ENCODE peak calls at places on chromosomes 3 and 15, in four cellular contexts. F is upper lobe of right lung, M is mucosa of descending colon, B is HepG2. E is an unnamed sample. For H3K36me3, the result is how much of the 10 kb centered on the place peaks cover.

GRCh38 chr15:101135532-101136166 is 116.2 kb downstream of the CHSY1 start:
- DNase-seq in F (no peak), B (no peak), M (no peak), E (peak)

GRCh38 chr3:116000315-116000714 is 377.0 kb downstream of the GAP43 start:
- DNase-seq in B (peak), M (no peak), F (no peak), E (peak)

GRCh38 chr3:156577731-156578130 is 22.8 kb upstream of the SSR3 start:
- DNase-seq in M (no peak), B (no peak), F (no peak), E (no peak)

GRCh38 chr3:11382146-11382545 is 109.9 kb downstream of the ATG7 start:
- DNase-seq in M (no peak), B (no peak), F (no peak), E (no peak)

GRCh38 chr3:99128740-99129505 is 227.4 kb upstream of the DCBLD2 start:
- DNase-seq in B (no peak), M (no peak), F (no peak), E (no peak)

GRCh38 chr3:102129774-102130608 is 280.7 kb downstream of the NFKBIZ start:
- DNase-seq in F (no peak), B (no peak), M (no peak), E (no peak)

GRCh38 chr3:177679568-177680441 is 482.5 kb upstream of the TBL1XR1 start:
- DNase-seq in B (no peak), F (no peak), M (no peak), E (no peak)

GRCh38 chr3:128763967-128764366 is 38.0 kb downstream of the RAB7A start:
- DNase-seq in M (no peak), F (no peak), B (no peak), E (no peak)

GRCh38 chr3:84194032-84194431 is 764.8 kb upstream of the CADM2 start:
- DNase-seq in F (no peak), B (no peak), M (no peak), E (no peak)

GRCh38 chr3:15896500-15896899 is 98.7 kb upstream of the ANKRD28 start:
- DNase-seq in F (no peak), M (no peak), B (no peak), E (no peak)

GRCh38 chr3:155741598-155741997 is 3.3 kb downstream of the PLCH1 start:
- DNase-seq in F (no peak), M (no peak), B (no peak), E (no peak)

GRCh38 chr3:143121240-143122088 is 1.9 kb downstream of the CHST2 start:
- DNase-seq in F (peak), M (peak), B (no peak), E (peak)

GRCh38 chr3:162525052-162525451 is 1028.4 kb downstream of the OTOL1 start:
- DNase-seq in F (no peak), M (no peak), B (no peak), E (no peak)

GRCh38 chr3:43773273-43774104 is 82.8 kb downstream of the ABHD5 start:
- DNase-seq in F (no peak), B (peak), M (no peak), E (no peak)

GRCh38 chr3:134067311-134068161 is 37.8 kb upstream of the SLCO2A1 start:
- DNase-seq in B (no peak), M (no peak), F (no peak), E (no peak)

GRCh38 chr3:158642474-158643210 is 1.7 kb upstream of the GFM1 start:
- DNase-seq in B (no peak), M (no peak), F (no peak), E (no peak)

GRCh38 chr3:52722491-52722890 is 16.6 kb downstream of the SPCS1 start:
- DNase-seq in M (no peak), F (no peak), B (no peak), E (no peak)

GRCh38 chr3:125141596-125142417 is 70.7 kb downstream of the SLC12A8 start:
- DNase-seq in B (no peak), F (peak), M (peak), E (peak)

GRCh38 chr3:52299815-52300611 is 12.4 kb downstream of the GLYCTK start:
- DNase-seq in F (peak), M (no peak), B (peak), E (no peak)

GRCh38 chr15:65856821-65857455 is 12.4 kb upstream of the RAB11A start:
- DNase-seq in M (peak), B (peak), F (peak), E (no peak)

GRCh38 chr3:118557513-118557912 is 477.1 kb downstream of the IGSF11 start:
- DNase-seq in M (no peak), B (peak), F (no peak), E (no peak)

GRCh38 chr3:156353535-156353934 is 201.4 kb downstream of the SSR3 start:
- DNase-seq in M (no peak), B (no peak), F (no peak), E (no peak)

GRCh38 chr3:104436536-104436935 is 930.2 kb upstream of the ALCAM start:
- DNase-seq in M (no peak), B (no peak), F (no peak), E (no peak)

GRCh38 chr15:32676095-32676643 is 34.7 kb downstream of the SCG5 start:
- DNase-seq in F (no peak), B (no peak), M (no peak), E (no peak)

GRCh38 chr3:27720899-27721716 is 1.0 kb downstream of the EOMES start:
- DNase-seq in F (no peak), M (no peak), B (no peak), E (peak)

GRCh38 chr15:60460931-60461330 is 18.0 kb downstream of the ICE2 start:
- DNase-seq in M (no peak), B (no peak), F (no peak), E (no peak)

GRCh38 chr3:135756016-135756695 is 209.4 kb upstream of the PPP2R3A start:
- DNase-seq in F (no peak), B (no peak), M (no peak), E (no peak)

GRCh38 chr3:174218011-174218410 is 641.1 kb upstream of the NAALADL2 start:
- DNase-seq in M (no peak), F (no peak), B (no peak), E (no peak)

GRCh38 chr3:57983734-57984518 is 24.3 kb upstream of the FLNB start:
- DNase-seq in F (no peak), B (peak), M (peak), E (peak)

GRCh38 chr3:73625124-73625665 is 454 bp upstream of the PDZRN3 start:
- DNase-seq in M (peak), F (no peak), B (no peak), E (peak)

GRCh38 chr3:13644341-13645082 is 95.6 kb downstream of the FBLN2 start:
- DNase-seq in M (no peak), F (no peak), B (no peak), E (no peak)

GRCh38 chr15:77251662-77252061 is 168.2 kb downstream of the PEAK1 start:
- DNase-seq in B (no peak), M (no peak), F (no peak), E (no peak)

GRCh38 chr15:31752363-31752762 is 278.0 kb upstream of the CHRNA7 start:
- DNase-seq in B (no peak), F (no peak), M (no peak), E (no peak)

GRCh38 chr3:179332240-179332639 is 9.4 kb downstream of the ZNF639 start:
- DNase-seq in B (no peak), M (no peak), F (no peak), E (no peak)
- H3K36me3 ChIP-seq in B (under half), M (under half), F (half or more), E (under half)

GRCh38 chr15:22936577-22937472 is 43.3 kb downstream of the CYFIP1 start:
- DNase-seq in F (no peak), B (no peak), M (no peak), E (no peak)

GRCh38 chr15:22939051-22939450 is 41.1 kb downstream of the CYFIP1 start:
- DNase-seq in F (no peak), B (no peak), M (no peak), E (no peak)

GRCh38 chr15:22942306-22942855 is 37.8 kb downstream of the CYFIP1 start:
- DNase-seq in B (no peak), M (no peak), F (no peak), E (no peak)

GRCh38 chr15:22941179-22941578 is 39.0 kb downstream of the CYFIP1 start:
- DNase-seq in M (no peak), F (no peak), B (no peak), E (no peak)

DNA sequence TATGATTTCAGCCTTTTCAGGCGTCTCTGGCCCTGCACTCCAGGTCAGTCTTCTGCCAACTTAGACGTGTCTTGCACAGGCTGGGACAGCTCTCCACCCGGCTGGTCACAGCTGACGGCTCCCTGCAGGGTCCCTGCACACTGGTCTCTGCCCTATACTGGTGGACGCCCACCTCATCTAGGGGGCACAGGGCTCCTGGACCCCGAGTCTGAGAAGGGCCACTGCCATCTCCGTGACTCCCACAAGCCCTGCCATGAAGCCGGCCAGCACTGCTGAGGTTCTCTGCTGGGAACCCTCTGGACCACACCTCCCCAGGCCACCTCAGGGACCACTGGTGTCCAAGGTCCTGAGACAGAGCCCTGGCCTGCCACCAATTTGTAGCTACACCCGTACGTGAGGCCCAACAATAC is 40.5 kb downstream of the CYFIP1 start:
- DNase-seq in F (no peak), M (no peak), B (no peak), E (no peak)
- H3K36me3 ChIP-seq in F (half or more), M (under half), B (under half), E (under half)

GRCh38 chr3:171140246-171140645 is 113.7 kb upstream of the SLC2A2 start:
- DNase-seq in M (no peak), B (no peak), F (no peak), E (no peak)

GRCh38 chr3:171145866-171146265 is 119.3 kb upstream of the SLC2A2 start:
- DNase-seq in B (no peak), M (no peak), F (no peak), E (no peak)

GRCh38 chr3:171138027-171138426 is 111.5 kb upstream of the SLC2A2 start:
- DNase-seq in F (no peak), B (no peak), M (no peak), E (no peak)

GRCh38 chr3:171142985-171143384 is 116.5 kb upstream of the SLC2A2 start:
- DNase-seq in B (peak), M (no peak), F (no peak), E (no peak)
- H3K36me3 ChIP-seq in B (under half), M (under half), F (under half), E (under half)

GRCh38 chr15:40981186-40981585 is 27.9 kb downstream of the CHAC1 start:
- DNase-seq in B (no peak), M (no peak), F (no peak), E (no peak)
- H3K36me3 ChIP-seq in B (under half), M (under half), F (half or more), E (half or more)

E was measured in kidney.